ENCODE peak calls at places on chromosomes 16 and 17, in six cellular contexts. O, M, H, Z, J and R are unnamed samples.

GRCh38 chr17:77281024-77281903 is 140.5 kb downstream of the SEC14L1 start:
- DNase-seq in O (peak), M (peak), H (peak), Z (peak), J (peak), R (peak)

GRCh38 chr16:66250686-66251405 is 115.6 kb upstream of the CDH5 start:
- DNase-seq in O (no peak), M (no peak), H (peak), Z (peak), J (no peak), R (peak)

GRCh38 chr17:41772218-41772585 is 14.3 kb downstream of the JUP start:
- DNase-seq in O (no peak), M (no peak), H (no peak), Z (no peak), J (no peak), R (no peak)

GRCh38 chr16:700684-701584 is 4.7 kb downstream of the FBXL16 start:
- DNase-seq in O (peak), M (peak), H (no peak), Z (no peak), J (no peak), R (peak)

GRCh38 chr17:2693561-2694380 is 17.8 kb downstream of the CLUH start:
- DNase-seq in O (no peak), M (no peak), H (peak), Z (no peak), J (no peak), R (no peak)

GRCh38 chr16:85415196-85415988 is 197.7 kb upstream of the GSE1 start:
- DNase-seq in O (no peak), M (no peak), H (peak), Z (no peak), J (peak), R (no peak)

GRCh38 chr16:22184615-22184968 is 21.5 kb upstream of the EEF2K start:
- DNase-seq in O (no peak), M (no peak), H (no peak), Z (no peak), J (no peak), R (no peak)

GRCh38 chr17:57993471-57994365 is 5.7 kb upstream of the VEZF1 start:
- DNase-seq in O (no peak), M (no peak), H (no peak), Z (no peak), J (no peak), R (no peak)

GRCh38 chr16:4976079-4976478 is 17.9 kb downstream of the SEC14L5 start:
- DNase-seq in O (no peak), M (no peak), H (no peak), Z (no peak), J (no peak), R (no peak)

GRCh38 chr17:82361885-82362633 is 3.0 kb downstream of the TEX19 start:
- DNase-seq in O (no peak), M (no peak), H (peak), Z (peak), J (no peak), R (no peak)

GRCh38 chr17:82357394-82357793 is 1.7 kb upstream of the TEX19 start:
- DNase-seq in O (no peak), M (no peak), H (no peak), Z (no peak), J (no peak), R (no peak)

GRCh38 chr17:82356028-82356427 is 3.0 kb upstream of the TEX19 start:
- DNase-seq in O (no peak), M (no peak), H (no peak), Z (peak), J (no peak), R (no peak)

GRCh38 chr17:82356845-82357355 is 2.1 kb upstream of the TEX19 start:
- DNase-seq in O (no peak), M (no peak), H (no peak), Z (no peak), J (no peak), R (no peak)

DNA sequence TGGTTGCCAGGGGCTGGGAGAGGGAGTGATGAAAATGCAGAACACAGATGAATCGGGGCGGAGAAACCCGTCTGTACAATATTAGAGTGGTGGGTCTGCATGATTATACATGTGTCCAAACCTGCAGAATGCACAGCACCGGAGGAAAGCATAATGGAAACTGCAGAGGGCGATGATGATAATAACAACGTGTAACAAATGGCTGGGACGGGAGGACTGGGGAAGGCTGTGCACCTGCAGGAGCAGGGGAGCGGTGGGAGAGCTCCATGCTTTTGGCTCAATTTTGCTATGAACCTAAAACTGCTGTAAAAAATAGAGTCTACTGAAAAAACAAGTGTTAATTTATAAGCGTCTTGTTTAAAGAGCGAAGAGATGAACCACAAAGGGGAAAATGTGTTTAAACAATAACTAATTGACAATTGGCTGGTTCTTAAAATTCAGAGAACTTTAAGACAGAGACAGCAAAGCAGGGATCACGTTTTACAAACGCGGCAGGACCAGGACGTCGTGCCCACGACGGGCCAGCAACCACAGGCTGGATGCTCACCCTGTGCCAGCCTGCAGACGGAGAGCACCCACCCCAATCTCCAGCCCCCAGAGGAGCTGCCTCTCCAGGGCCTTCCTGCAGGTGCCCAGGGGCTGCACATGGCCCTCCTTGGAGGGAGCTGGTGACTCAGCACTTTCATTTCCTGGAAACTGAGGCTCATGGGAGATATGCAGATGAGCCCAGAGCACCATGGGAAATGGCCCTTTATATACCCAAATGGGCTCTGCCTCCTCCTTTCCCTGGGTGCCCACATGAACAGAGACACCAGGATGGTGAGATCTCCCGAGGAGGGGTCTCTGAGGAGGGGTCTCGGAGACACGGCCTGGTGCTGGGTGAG is at the start of gene TEX19:
- DNase-seq in O (peak), M (no peak), H (no peak), Z (no peak), J (no peak), R (no peak)
- TF ChIP-seq CTCF in O (no peak), M (no peak), H (no peak), Z (no peak), J (no peak), R (no peak)

DNA sequence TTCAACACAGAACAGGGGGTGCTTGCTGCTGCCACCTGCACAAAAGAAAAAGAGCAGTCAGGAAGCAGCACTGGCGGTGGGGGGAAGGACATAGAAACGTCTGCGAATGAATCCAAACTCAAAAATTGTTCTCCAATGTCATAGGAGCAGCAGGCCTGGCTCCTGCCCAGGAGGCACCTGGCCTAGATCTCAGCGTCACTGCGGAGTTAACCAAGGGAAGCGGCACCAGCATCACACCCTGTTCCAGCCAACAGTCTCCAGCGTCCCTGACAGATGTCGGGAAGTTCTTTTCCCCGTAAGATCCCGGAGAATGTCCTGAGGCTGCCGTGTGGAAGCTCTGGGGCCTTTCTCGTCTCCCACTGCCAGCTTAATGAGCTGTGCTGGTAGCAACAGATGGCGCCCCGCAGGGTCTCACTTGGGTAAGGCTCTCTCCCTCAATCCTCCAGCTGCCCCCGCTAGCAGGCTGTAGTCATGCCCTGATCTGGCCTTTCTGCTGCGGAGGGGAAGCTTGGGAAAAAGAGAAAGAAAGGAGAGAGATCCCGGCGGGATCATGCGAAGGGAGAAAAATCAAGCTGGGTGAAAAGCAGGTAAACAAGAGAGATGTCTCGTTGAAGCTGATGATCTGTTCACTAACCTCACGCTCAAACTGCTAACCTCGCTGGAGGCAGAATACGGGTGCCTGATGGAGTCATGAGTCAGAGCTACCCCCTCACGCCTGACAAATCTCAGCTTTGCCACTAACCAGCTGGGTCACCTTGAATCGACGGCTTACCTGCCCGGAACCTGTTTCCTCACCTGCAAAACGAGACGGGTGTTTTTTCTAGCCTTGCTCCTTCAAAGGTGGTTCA is 57.4 kb downstream of the MARCHF10 start:
- DNase-seq in O (no peak), M (no peak), H (no peak), Z (no peak), J (no peak), R (no peak)
- TF ChIP-seq CTCF in O (no peak), M (no peak), H (no peak), Z (no peak), J (no peak), R (no peak)

GRCh38 chr17:79116575-79117368 is 42.1 kb downstream of the ENGASE start:
- DNase-seq in O (no peak), M (no peak), H (no peak), Z (no peak), J (no peak), R (no peak)
- TF ChIP-seq CTCF in O (no peak), M (no peak), H (no peak), Z (no peak), J (no peak), R (no peak)

GRCh38 chr16:19242186-19242585 is 43.3 kb upstream of the CLEC19A start:
- DNase-seq in O (no peak), M (no peak), H (no peak), Z (no peak), J (no peak), R (no peak)

GRCh38 chr16:19241512-19241911 is 44.0 kb upstream of the CLEC19A start:
- DNase-seq in O (no peak), M (no peak), H (no peak), Z (no peak), J (no peak), R (no peak)

GRCh38 chr16:19240494-19240893 is 45.0 kb upstream of the CLEC19A start:
- DNase-seq in O (no peak), M (no peak), H (no peak), Z (no peak), J (no peak), R (no peak)

GRCh38 chr16:19242987-19243386 is 42.5 kb upstream of the CLEC19A start:
- DNase-seq in O (no peak), M (no peak), H (no peak), Z (no peak), J (no peak), R (no peak)

GRCh38 chr16:19245326-19245925 is 40.1 kb upstream of the CLEC19A start:
- DNase-seq in O (no peak), M (no peak), H (no peak), Z (no peak), J (no peak), R (no peak)
- TF ChIP-seq CTCF in O (no peak), M (no peak), H (no peak), Z (no peak), J (no peak), R (no peak)

DNA sequence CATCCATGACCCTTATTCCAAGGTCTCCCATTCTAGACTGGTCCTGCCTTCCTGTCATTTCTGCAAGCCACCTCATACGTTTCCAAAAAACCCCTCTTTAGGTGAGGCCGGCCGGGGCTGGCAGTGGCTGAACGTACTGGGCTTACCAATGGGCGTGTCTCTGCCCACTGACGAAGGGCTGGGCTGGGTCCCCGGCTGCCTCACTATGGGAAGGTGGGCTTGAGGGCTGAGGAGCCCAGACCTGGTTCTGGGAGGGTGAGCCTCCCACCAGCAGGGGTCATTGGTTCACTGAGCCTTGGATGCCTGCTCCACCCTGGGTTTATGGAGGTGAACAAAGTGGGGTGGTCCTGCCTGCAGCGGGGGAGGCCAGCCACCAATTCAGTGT is 19.9 kb downstream of the KDM8 start:
- DNase-seq in O (no peak), M (no peak), H (no peak), Z (peak), J (no peak), R (no peak)
- TF ChIP-seq CTCF in O (no peak), M (no peak), H (no peak), Z (no peak), J (no peak), R (no peak)

GRCh38 chr16:11101695-11102522 is 154.1 kb downstream of the SOCS1 start:
- DNase-seq in O (peak), M (no peak), H (no peak), Z (no peak), J (no peak), R (no peak)
- TF ChIP-seq CTCF in O (peak), M (no peak), H (peak), Z (no peak), J (peak), R (no peak)

DNA sequence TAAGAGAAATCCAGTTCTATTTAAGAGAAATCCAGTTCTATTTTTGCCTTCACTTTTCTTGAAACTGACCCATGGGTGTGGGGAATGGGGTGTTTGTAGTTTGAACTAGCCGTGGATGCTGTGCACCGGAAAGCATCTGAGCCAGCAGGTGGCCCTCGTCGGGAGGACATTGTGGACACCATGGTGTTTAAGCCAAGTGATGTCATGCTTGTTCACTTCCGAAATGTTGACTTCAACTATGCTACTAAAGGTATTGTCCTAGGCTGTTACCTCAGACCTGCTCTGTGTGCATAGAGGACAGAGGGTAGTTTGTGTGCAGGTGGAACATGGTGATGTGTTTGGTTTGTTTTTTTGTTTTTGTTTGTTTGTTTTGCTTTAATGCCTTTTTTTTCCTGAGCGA is 3.3 kb downstream of the ATXN2L start:
- DNase-seq in O (no peak), M (no peak), H (no peak), Z (no peak), J (no peak), R (no peak)
- TF ChIP-seq CTCF in O (no peak), M (no peak), H (peak), Z (no peak), J (no peak), R (no peak)

DNA sequence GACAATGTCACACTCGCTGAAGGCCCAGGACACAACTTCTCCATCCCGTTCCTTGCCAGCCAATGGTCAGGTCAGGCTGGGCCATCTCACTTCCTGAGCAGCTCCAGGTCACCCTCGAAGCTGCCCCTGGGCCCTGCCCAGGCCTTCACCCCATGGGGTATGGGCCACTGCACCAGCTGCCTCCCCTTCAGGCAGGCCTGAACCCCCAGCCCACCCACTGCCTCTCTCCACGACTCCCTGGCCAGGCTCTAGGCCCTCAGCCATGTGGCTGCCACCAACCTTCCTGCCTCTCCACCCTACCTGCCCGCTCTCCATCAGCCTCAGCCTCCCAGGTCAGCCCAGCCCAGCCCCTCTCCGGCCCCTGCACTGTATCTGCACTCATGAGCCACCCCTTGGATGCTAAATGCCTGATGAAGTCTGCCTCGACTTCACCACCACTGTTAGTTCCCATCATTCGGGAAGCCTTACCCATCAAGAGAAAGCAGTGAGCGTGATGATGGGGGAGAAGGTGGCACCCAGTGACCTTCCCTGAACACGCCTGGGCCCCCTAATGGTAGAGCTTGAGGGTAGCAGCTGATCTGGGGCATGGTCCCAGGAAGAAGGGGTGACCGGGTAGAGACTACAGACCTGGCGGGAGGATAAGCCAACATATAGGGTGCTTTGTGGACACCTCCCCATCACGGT is 30.9 kb upstream of the C16orf95 start:
- DNase-seq in O (no peak), M (no peak), H (no peak), Z (no peak), J (no peak), R (no peak)
- TF ChIP-seq CTCF in O (no peak), M (no peak), H (no peak), Z (no peak), J (no peak), R (no peak)